ENCODE peak calls at places on chromosome 3, in six cellular contexts. C is mucosa of descending colon, N is trophoblast cell, F is tibial artery, Y is ovary, S is psoas muscle. A is an unnamed sample.

GRCh38 chr3:16477501-16477900 is 36.0 kb downstream of the RFTN1 start:
- DNase-seq in Y (no peak), N (no peak), C (no peak), F (no peak), S (no peak), A (no peak)

GRCh38 chr3:21912656-21913055 is 161.6 kb upstream of the ZNF385D start:
- DNase-seq in F (no peak), C (no peak), S (no peak), N (no peak), Y (no peak), A (no peak)

GRCh38 chr3:69385723-69386483 is at the start of gene FRMD4B:
- DNase-seq in Y (peak; percentile 60), F (peak; percentile 87), S (peak; percentile 73), C (peak; percentile 71), N (peak; percentile 43), A (no peak)

GRCh38 chr3:120094776-120095225 is 554 bp upstream of the GSK3B start:
- DNase-seq in F (peak; percentile 100), Y (no peak), S (peak; percentile 99), C (peak; percentile 99), N (peak; percentile 100), A (peak; percentile 98)

GRCh38 chr3:7328339-7328738 is 467.4 kb downstream of the GRM7 start:
- DNase-seq in C (no peak), F (no peak), Y (no peak), S (no peak), N (no peak), A (no peak)

GRCh38 chr3:23580337-23580736 is 225.4 kb upstream of the UBE2E1 start:
- DNase-seq in S (no peak), C (no peak), N (peak; percentile 84), F (no peak), Y (no peak), A (no peak)

GRCh38 chr3:23078735-23079134 is 124.4 kb upstream of the UBE2E2 start:
- DNase-seq in S (no peak), C (no peak), F (no peak), N (no peak), Y (no peak), A (no peak)

GRCh38 chr3:118970819-118971218 is 63.8 kb downstream of the IGSF11 start:
- DNase-seq in N (no peak), Y (no peak), C (no peak), S (no peak), F (no peak), A (no peak)

GRCh38 chr3:193897791-193898190 is 238.2 kb upstream of the HES1 start:
- DNase-seq in C (no peak), N (no peak), Y (no peak), S (no peak), F (no peak), A (no peak)

GRCh38 chr3:64924961-64925360 is 237.2 kb upstream of the ADAMTS9 start:
- DNase-seq in F (no peak), S (no peak), N (peak; percentile 78), C (no peak), Y (no peak), A (no peak)

GRCh38 chr3:32816439-32817194 is 1.2 kb upstream of the TRIM71 start:
- DNase-seq in S (no peak), N (peak; percentile 41), F (no peak), Y (no peak), C (no peak), A (peak; percentile 74)
- H3K4me3 ChIP-seq in S (peak overlapping the region; percentile 60), N (peak overlapping the region; percentile 88), F (peak overlapping the region; percentile 35), Y (no peak overlapping the region), C (no peak overlapping the region), A (peak overlapping the region; percentile 99)

GRCh38 chr3:133535971-133536634 is 37.4 kb upstream of the CDV3 start:
- DNase-seq in N (no peak), S (no peak), C (no peak), Y (no peak), F (no peak), A (no peak)
- H3K4me3 ChIP-seq in N (no peak overlapping the region), S (no peak overlapping the region), C (no peak overlapping the region), Y (no peak overlapping the region), F (no peak overlapping the region), A (no peak overlapping the region)

GRCh38 chr3:124634210-124635168 is 95.8 kb upstream of the UMPS start:
- DNase-seq in C (peak; percentile 69), Y (no peak), S (no peak), F (no peak), N (no peak), A (peak; percentile 33)
- H3K4me3 ChIP-seq in C (no peak overlapping the region), Y (no peak overlapping the region), S (no peak overlapping the region), F (no peak overlapping the region), N (no peak overlapping the region), A (no peak overlapping the region)

GRCh38 chr3:73546961-73547360 is 77.8 kb downstream of the PDZRN3 start:
- DNase-seq in Y (no peak), F (no peak), C (no peak), S (no peak), N (no peak), A (no peak)
- H3K4me3 ChIP-seq in Y (no peak overlapping the region), F (no peak overlapping the region), C (no peak overlapping the region), S (no peak overlapping the region), N (no peak overlapping the region), A (no peak overlapping the region)

GRCh38 chr3:30286007-30286669 is 320.3 kb upstream of the TGFBR2 start:
- DNase-seq in N (no peak), F (peak; percentile 86), S (peak; percentile 70), Y (peak; percentile 52), C (peak; percentile 39), A (no peak)
- H3K4me3 ChIP-seq in N (no peak overlapping the region), F (no peak overlapping the region), S (no peak overlapping the region), Y (no peak overlapping the region), C (no peak overlapping the region), A (no peak overlapping the region)

GRCh38 chr3:184316792-184317191 is 2.4 kb downstream of the EIF4G1 start:
- DNase-seq in S (no peak), F (no peak), Y (no peak), C (no peak), N (no peak), A (no peak)

GRCh38 chr3:184317201-184317600 is 2.8 kb downstream of the EIF4G1 start:
- DNase-seq in S (no peak), F (no peak), C (no peak), N (no peak), Y (no peak), A (no peak)

GRCh38 chr3:184322731-184323487 is 8.5 kb downstream of the EIF4G1 start:
- DNase-seq in C (no peak), Y (no peak), N (no peak), S (peak; percentile 77), F (peak; percentile 85), A (no peak)

GRCh38 chr3:184321666-184322065 is 7.3 kb downstream of the EIF4G1 start:
- DNase-seq in Y (no peak), F (no peak), S (no peak), C (no peak), N (no peak), A (no peak)

GRCh38 chr3:184320099-184320445 is 5.7 kb downstream of the EIF4G1 start:
- DNase-seq in C (peak; percentile 95), N (peak; percentile 37), S (peak; percentile 98), F (peak; percentile 99), Y (peak; percentile 98), A (no peak)
- H3K4me3 ChIP-seq in C (no peak overlapping the region), N (no peak overlapping the region), S (peak overlapping the region; percentile 71), F (peak overlapping the region; percentile 19), Y (no peak overlapping the region), A (no peak overlapping the region)

GRCh38 chr3:13075318-13075717 is 2.1 kb upstream of the IQSEC1 start:
- DNase-seq in F (no peak), C (no peak), S (no peak), N (no peak), Y (no peak), A (no peak)

GRCh38 chr3:13071695-13072094 is 1.5 kb downstream of the IQSEC1 start:
- DNase-seq in N (no peak), Y (no peak), C (no peak), F (no peak), S (no peak), A (no peak)

GRCh38 chr3:13072239-13073041 is 789 bp downstream of the IQSEC1 start:
- DNase-seq in C (peak; percentile 74), Y (no peak), F (peak; percentile 92), S (peak; percentile 36), N (no peak), A (no peak)

GRCh38 chr3:13073976-13074375 is 747 bp upstream of the IQSEC1 start:
- DNase-seq in N (no peak), C (no peak), Y (no peak), F (no peak), S (no peak), A (no peak)

GRCh38 chr3:13073042-13073906 is at the start of gene IQSEC1:
- DNase-seq in F (peak; percentile 87), Y (peak; percentile 40), N (no peak), C (peak; percentile 82), S (peak; percentile 68), A (peak; percentile 43)
- H3K4me3 ChIP-seq in F (peak within 1 kb of the TSS; percentile 52), Y (no peak within 1 kb of the TSS), N (no peak within 1 kb of the TSS), C (no peak within 1 kb of the TSS), S (peak within 1 kb of the TSS; percentile 32), A (peak within 1 kb of the TSS; percentile 53)

DNA sequence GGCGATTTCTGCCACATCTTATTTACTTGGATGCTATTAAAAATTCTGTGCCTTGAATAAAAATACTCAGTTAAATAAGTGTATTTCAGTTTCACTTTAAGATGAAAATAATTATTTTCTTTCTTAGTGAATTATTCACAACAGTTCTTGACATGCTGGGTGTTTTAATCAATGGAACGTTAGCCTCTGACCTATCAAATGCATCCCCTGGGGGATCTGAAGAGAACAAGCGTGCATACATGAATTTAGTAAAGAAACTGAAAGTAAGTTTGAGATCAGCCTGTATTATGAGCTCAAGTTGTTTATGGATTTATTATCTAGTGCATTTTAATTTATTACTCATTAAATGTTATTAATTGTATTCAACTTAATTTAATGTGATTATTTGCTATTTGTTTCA is 597 bp downstream of the P2RY12 start:
- DNase-seq in Y (no peak), C (no peak), N (no peak), F (no peak), S (no peak), A (no peak)
- H3K4me3 ChIP-seq in Y (peak overlapping the region; percentile 25), C (no peak overlapping the region), N (no peak overlapping the region), F (peak overlapping the region; percentile 21), S (peak overlapping the region; percentile 19), A (no peak overlapping the region)

GRCh38 chr3:174156200-174156599 is 702.9 kb upstream of the NAALADL2 start:
- DNase-seq in C (no peak), F (no peak), N (no peak), S (no peak), Y (no peak), A (no peak)

GRCh38 chr3:174162550-174162949 is 696.6 kb upstream of the NAALADL2 start:
- DNase-seq in N (no peak), F (no peak), Y (no peak), S (no peak), C (no peak), A (no peak)

GRCh38 chr3:174158674-174159073 is 700.5 kb upstream of the NAALADL2 start:
- DNase-seq in F (no peak), C (no peak), N (no peak), S (no peak), Y (no peak), A (no peak)

GRCh38 chr3:174153875-174154274 is 705.3 kb upstream of the NAALADL2 start:
- DNase-seq in F (no peak), N (no peak), Y (no peak), S (no peak), C (no peak), A (no peak)

DNA sequence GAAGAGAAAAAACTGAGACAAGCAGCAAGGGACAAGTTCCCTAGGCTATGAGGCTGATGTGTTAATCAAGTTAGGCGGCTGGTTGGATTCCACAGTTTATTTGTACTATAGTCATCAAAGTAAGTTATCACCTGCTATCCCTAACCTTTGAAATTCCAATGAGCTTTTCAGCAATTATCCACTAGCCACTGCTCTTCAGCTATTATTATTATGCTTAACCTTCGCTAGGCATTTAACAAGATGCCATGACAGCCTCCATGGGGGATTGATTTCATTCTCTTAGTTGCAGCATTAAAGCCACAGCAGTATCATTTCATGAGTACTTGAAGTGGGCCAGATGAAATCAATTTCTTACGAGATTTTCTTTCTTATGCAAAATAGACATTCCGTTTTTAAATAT is 699.5 kb upstream of the NAALADL2 start:
- DNase-seq in C (no peak), N (no peak), S (no peak), F (no peak), Y (no peak), A (no peak)
- H3K4me3 ChIP-seq in C (no peak overlapping the region), N (no peak overlapping the region), S (no peak overlapping the region), F (no peak overlapping the region), Y (no peak overlapping the region), A (no peak overlapping the region)

A was measured in iPS DF 6.9.